ENCODE peak calls at places on chromosomes 4 and X, in ten cellular contexts. One of them, this sample, is unnamed.

GRCh38 chrX:103640401-103641155 is 11.8 kb downstream of the TCEAL1 start:
- DNase-seq in DMS53: no peak
- DNase-seq in left cardiac atrium: no peak
- DNase-seq in NCI-H2081 treated with DMSO at 0.1 percent for 48 hours: no peak
- DNase-seq in substantia nigra: no peak
- DNase-seq in aorta: no peak
- DNase-seq in germinal center: no peak
- DNase-seq in mammary epithelial cell: peak
- DNase-seq in activated CD4-positive, alpha-beta T cell treated with anti-CD3 and anti-CD28 coated beads for 1 hour: no peak
- DNase-seq in NCI-H748 treated with DMSO at 0.1 percent for 48 hours: no peak
- DNase-seq in this sample: peak

GRCh38 chrX:40459576-40460158 is 121.1 kb upstream of the ATP6AP2 start:
- DNase-seq in DMS53: no peak
- DNase-seq in left cardiac atrium: no peak
- DNase-seq in NCI-H2081 treated with DMSO at 0.1 percent for 48 hours: no peak
- DNase-seq in substantia nigra: peak
- DNase-seq in aorta: no peak
- DNase-seq in germinal center: no peak
- DNase-seq in mammary epithelial cell: no peak
- DNase-seq in activated CD4-positive, alpha-beta T cell treated with anti-CD3 and anti-CD28 coated beads for 1 hour: no peak
- DNase-seq in NCI-H748 treated with DMSO at 0.1 percent for 48 hours: no peak
- DNase-seq in this sample: no peak

GRCh38 chr4:78517050-78517652 is 34.4 kb upstream of the ANXA3 start:
- DNase-seq in DMS53: peak
- DNase-seq in left cardiac atrium: no peak
- DNase-seq in NCI-H2081 treated with DMSO at 0.1 percent for 48 hours: no peak
- DNase-seq in substantia nigra: no peak
- DNase-seq in aorta: no peak
- DNase-seq in germinal center: no peak
- DNase-seq in mammary epithelial cell: peak
- DNase-seq in activated CD4-positive, alpha-beta T cell treated with anti-CD3 and anti-CD28 coated beads for 1 hour: no peak
- DNase-seq in NCI-H748 treated with DMSO at 0.1 percent for 48 hours: peak
- DNase-seq in this sample: peak

GRCh38 chrX:84046403-84046984 is 141.5 kb downstream of the RPS6KA6 start:
- DNase-seq in DMS53: peak
- DNase-seq in left cardiac atrium: no peak
- DNase-seq in NCI-H2081 treated with DMSO at 0.1 percent for 48 hours: peak
- DNase-seq in substantia nigra: no peak
- DNase-seq in aorta: no peak
- DNase-seq in germinal center: no peak
- DNase-seq in mammary epithelial cell: peak
- DNase-seq in activated CD4-positive, alpha-beta T cell treated with anti-CD3 and anti-CD28 coated beads for 1 hour: no peak
- DNase-seq in NCI-H748 treated with DMSO at 0.1 percent for 48 hours: peak
- DNase-seq in this sample: peak

GRCh38 chr4:93771640-93772411 is 56.7 kb upstream of the ATOH1 start:
- DNase-seq in DMS53: no peak
- DNase-seq in left cardiac atrium: no peak
- DNase-seq in NCI-H2081 treated with DMSO at 0.1 percent for 48 hours: no peak
- DNase-seq in substantia nigra: no peak
- DNase-seq in aorta: no peak
- DNase-seq in germinal center: no peak
- DNase-seq in mammary epithelial cell: no peak
- DNase-seq in activated CD4-positive, alpha-beta T cell treated with anti-CD3 and anti-CD28 coated beads for 1 hour: no peak
- DNase-seq in NCI-H748 treated with DMSO at 0.1 percent for 48 hours: no peak
- DNase-seq in this sample: peak

GRCh38 chrX:111917591-111917990 is 41.6 kb downstream of the TRPC5OS start:
- DNase-seq in DMS53: no peak
- DNase-seq in left cardiac atrium: no peak
- DNase-seq in NCI-H2081 treated with DMSO at 0.1 percent for 48 hours: no peak
- DNase-seq in substantia nigra: no peak
- DNase-seq in aorta: no peak
- DNase-seq in germinal center: no peak
- DNase-seq in mammary epithelial cell: no peak
- DNase-seq in activated CD4-positive, alpha-beta T cell treated with anti-CD3 and anti-CD28 coated beads for 1 hour: no peak
- DNase-seq in NCI-H748 treated with DMSO at 0.1 percent for 48 hours: no peak
- DNase-seq in this sample: no peak

GRCh38 chr4:185708348-185708747 is 103.6 kb downstream of the SORBS2 start:
- DNase-seq in DMS53: no peak
- DNase-seq in left cardiac atrium: no peak
- DNase-seq in NCI-H2081 treated with DMSO at 0.1 percent for 48 hours: no peak
- DNase-seq in substantia nigra: no peak
- DNase-seq in aorta: no peak
- DNase-seq in germinal center: no peak
- DNase-seq in mammary epithelial cell: peak
- DNase-seq in activated CD4-positive, alpha-beta T cell treated with anti-CD3 and anti-CD28 coated beads for 1 hour: no peak
- DNase-seq in NCI-H748 treated with DMSO at 0.1 percent for 48 hours: no peak
- DNase-seq in this sample: peak

GRCh38 chr4:3145251-3145908 is 70.9 kb downstream of the HTT start:
- DNase-seq in DMS53: peak
- DNase-seq in left cardiac atrium: no peak
- DNase-seq in NCI-H2081 treated with DMSO at 0.1 percent for 48 hours: no peak
- DNase-seq in substantia nigra: no peak
- DNase-seq in aorta: no peak
- DNase-seq in germinal center: no peak
- DNase-seq in mammary epithelial cell: no peak
- DNase-seq in activated CD4-positive, alpha-beta T cell treated with anti-CD3 and anti-CD28 coated beads for 1 hour: no peak
- DNase-seq in NCI-H748 treated with DMSO at 0.1 percent for 48 hours: no peak
- DNase-seq in this sample: peak

GRCh38 chrX:113260474-113260873 is 419.8 kb upstream of the AMOT start:
- DNase-seq in DMS53: peak
- DNase-seq in left cardiac atrium: no peak
- DNase-seq in NCI-H2081 treated with DMSO at 0.1 percent for 48 hours: no peak
- DNase-seq in substantia nigra: no peak
- DNase-seq in aorta: no peak
- DNase-seq in germinal center: no peak
- DNase-seq in mammary epithelial cell: no peak
- DNase-seq in activated CD4-positive, alpha-beta T cell treated with anti-CD3 and anti-CD28 coated beads for 1 hour: no peak
- DNase-seq in NCI-H748 treated with DMSO at 0.1 percent for 48 hours: no peak
- DNase-seq in this sample: no peak

GRCh38 chr4:183722738-183723560 is 63.9 kb downstream of the TRAPPC11 start:
- DNase-seq in DMS53: peak
- DNase-seq in left cardiac atrium: peak
- DNase-seq in NCI-H2081 treated with DMSO at 0.1 percent for 48 hours: peak
- DNase-seq in substantia nigra: peak
- DNase-seq in aorta: peak
- DNase-seq in germinal center: peak
- DNase-seq in mammary epithelial cell: peak
- DNase-seq in activated CD4-positive, alpha-beta T cell treated with anti-CD3 and anti-CD28 coated beads for 1 hour: peak
- DNase-seq in NCI-H748 treated with DMSO at 0.1 percent for 48 hours: peak
- DNase-seq in this sample: peak